ENCODE peak calls at places on chromosome X, in ten cellular contexts. B is pancreas; Z is tibial artery; O is epithelial cell of esophagus; X is CD8-positive, alpha-beta T cell; Y is AG09309; U is left ventricle myocardium inferior; N is heart left ventricle; L is MM.1S; F is HCT116. K is an unnamed sample.

GRCh38 chrX:30643313-30643821 is 9.9 kb upstream of the GK start:
- DNase-seq in U (no peak), F (no peak), Z (no peak), O (peak; percentile 41), N (no peak), X (no peak), Y (no peak), L (no peak), B (no peak), K (no peak)

GRCh38 chrX:54721424-54721823 is 76.6 kb downstream of the ITIH6 start:
- DNase-seq in X (no peak), F (peak; percentile 38), O (peak; percentile 77), B (no peak), N (no peak), L (no peak), Y (no peak), Z (no peak), U (no peak), K (no peak)

GRCh38 chrX:109475174-109475891 is 6.6 kb downstream of the GUCY2F start:
- DNase-seq in X (no peak), U (peak; percentile 11), L (no peak), N (peak; percentile 31), Y (no peak), F (peak; percentile 54), O (peak; percentile 45), B (peak; percentile 38), Z (no peak), K (peak; percentile 11)

GRCh38 chrX:10769165-10769564 is 148.8 kb upstream of the MID1 start:
- DNase-seq in Y (no peak), B (no peak), Z (no peak), O (peak; percentile 27), U (no peak), L (peak; percentile 32), N (no peak), X (no peak), F (peak; percentile 2), K (peak; percentile 11)

GRCh38 chrX:23904096-23904495 is 3.6 kb downstream of the APOO start:
- DNase-seq in X (no peak), B (no peak), U (no peak), F (no peak), L (no peak), O (peak; percentile 59), Y (no peak), Z (no peak), N (no peak), K (peak; percentile 36)

GRCh38 chrX:154374361-154375155 is at the start of gene FLNA:
- DNase-seq in U (peak; percentile 48), X (no peak), Z (peak; percentile 88), O (peak; percentile 15), L (peak; percentile 34), N (no peak), Y (no peak), B (no peak), F (no peak), K (peak; percentile 57)

GRCh38 chrX:154815274-154815818 is 10.1 kb upstream of the MPP1 start:
- DNase-seq in B (no peak), Y (no peak), N (no peak), Z (no peak), O (no peak), U (no peak), F (no peak), L (no peak), X (no peak), K (no peak)

GRCh38 chrX:132741706-132742105 is 216.7 kb downstream of the HS6ST2 start:
- DNase-seq in Y (no peak), O (peak; percentile 48), Z (no peak), X (no peak), N (no peak), L (no peak), B (no peak), U (no peak), F (no peak), K (no peak)

GRCh38 chrX:18424482-18425198 is 768 bp upstream of the CDKL5 start:
- DNase-seq in L (peak; percentile 33), O (peak; percentile 29), X (peak; percentile 13), Z (no peak), F (no peak), B (peak; percentile 31), N (peak; percentile 28), Y (no peak), U (no peak), K (peak; percentile 63)

GRCh38 chrX:71315917-71316316 is 14.4 kb downstream of the ITGB1BP2 start:
- DNase-seq in Z (no peak), O (no peak), X (no peak), N (no peak), F (no peak), B (no peak), Y (peak; percentile 62), U (no peak), L (no peak), K (no peak)

GRCh38 chrX:104330966-104331365 is 76.2 kb upstream of the ESX1 start:
- DNase-seq in N (no peak), B (no peak), F (no peak), Y (no peak), U (no peak), L (no peak), Z (no peak), X (no peak), O (peak; percentile 10), K (no peak)

GRCh38 chrX:110087485-110088356 is 84.8 kb downstream of the TMEM164 start:
- DNase-seq in O (peak; percentile 94), B (no peak), F (peak; percentile 43), X (no peak), U (no peak), L (no peak), N (no peak), Y (peak; percentile 80), Z (no peak), K (no peak)

GRCh38 chrX:72268601-72269365 is 8.3 kb downstream of the RPS4X start:
- DNase-seq in X (no peak), Y (peak; percentile 49), Z (no peak), F (no peak), U (no peak), L (no peak), N (no peak), O (no peak), B (no peak), K (no peak)

GRCh38 chrX:23694606-23695005 is 27.3 kb downstream of the PRDX4 start:
- DNase-seq in N (no peak), O (peak; percentile 53), Z (no peak), F (peak; percentile 21), B (peak; percentile 36), U (peak; percentile 24), X (peak; percentile 38), L (peak; percentile 28), Y (no peak), K (peak; percentile 63)

GRCh38 chrX:155613927-155614559 is 1.3 kb upstream of the TMLHE start:
- DNase-seq in B (no peak), N (no peak), F (no peak), Z (no peak), U (no peak), O (no peak), L (no peak), X (no peak), Y (no peak), K (no peak)

GRCh38 chrX:150841466-150842197 is 56.8 kb downstream of the CD99L2 start:
- DNase-seq in N (no peak), U (no peak), B (no peak), X (no peak), F (no peak), L (no peak), Z (no peak), Y (peak; percentile 28), O (peak; percentile 85), K (no peak)

GRCh38 chrX:51896626-51897025 is 3.2 kb downstream of the MAGED1 start:
- DNase-seq in L (no peak), Z (no peak), O (no peak), N (no peak), U (no peak), Y (no peak), B (no peak), F (no peak), X (no peak), K (no peak)

GRCh38 chrX:153444333-153445011 is 1.4 kb downstream of the TREX2 start:
- DNase-seq in X (no peak), U (no peak), Z (no peak), F (no peak), L (no peak), Y (no peak), B (no peak), O (no peak), N (no peak), K (no peak)

DNA sequence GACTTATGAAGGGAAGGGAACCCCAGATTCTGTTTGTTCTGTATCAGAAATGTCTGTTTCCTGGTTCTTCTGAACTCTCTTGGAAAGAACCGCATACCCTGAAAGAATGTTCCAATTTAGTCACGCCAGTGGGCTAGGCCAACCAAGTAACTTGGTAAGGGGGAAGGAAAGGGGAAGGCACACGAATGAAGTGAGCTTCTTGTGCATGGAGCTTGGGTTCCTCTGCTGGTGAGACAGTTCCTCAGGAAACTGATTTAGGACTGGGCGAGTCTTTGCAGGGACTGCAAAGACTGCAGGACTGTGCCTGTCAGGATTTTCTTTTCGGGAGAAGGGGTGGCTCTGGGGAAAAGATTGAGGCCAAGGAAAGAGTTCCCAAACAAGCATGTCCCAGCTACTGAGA is 35.6 kb downstream of the FRMPD3 start:
- DNase-seq in Z (no peak), X (no peak), N (no peak), O (peak; percentile 11), L (no peak), U (no peak), F (no peak), B (no peak), Y (no peak), K (peak; percentile 3)
- TF ChIP-seq CTCF in Z (no peak), X (no peak), N (no peak), O (peak; percentile 46), L (no peak), U (no peak), F (no peak), B (no peak), Y (no peak), K (peak; percentile 24)

GRCh38 chrX:69137371-69137881 is 27.8 kb downstream of the PJA1 start:
- DNase-seq in B (no peak), N (peak; percentile 37), F (no peak), Y (peak; percentile 55), X (no peak), L (no peak), U (no peak), Z (no peak), O (no peak), K (no peak)
- H3K4me3 ChIP-seq in B (no peak overlapping the region), N (peak overlapping the region; percentile 41), F (no peak overlapping the region), Y (no peak overlapping the region), X (no peak overlapping the region), L (no peak overlapping the region), U (peak overlapping the region; percentile 55), Z (peak overlapping the region; percentile 34), O (no peak overlapping the region), K (no peak overlapping the region)

GRCh38 chrX:134144231-134144630 is 92.8 kb upstream of the CCDC160 start:
- DNase-seq in B (no peak), L (peak; percentile 36), F (peak; percentile 1), U (no peak), Z (no peak), Y (no peak), X (no peak), O (peak; percentile 11), N (no peak), K (peak; percentile 7)
- TF ChIP-seq CTCF in B (peak; percentile 9), L (peak; percentile 56), F (peak; percentile 29), U (peak; percentile 17), Z (no peak), Y (peak; percentile 32), X (no peak), O (peak; percentile 34), N (no peak), K (peak; percentile 27)

DNA sequence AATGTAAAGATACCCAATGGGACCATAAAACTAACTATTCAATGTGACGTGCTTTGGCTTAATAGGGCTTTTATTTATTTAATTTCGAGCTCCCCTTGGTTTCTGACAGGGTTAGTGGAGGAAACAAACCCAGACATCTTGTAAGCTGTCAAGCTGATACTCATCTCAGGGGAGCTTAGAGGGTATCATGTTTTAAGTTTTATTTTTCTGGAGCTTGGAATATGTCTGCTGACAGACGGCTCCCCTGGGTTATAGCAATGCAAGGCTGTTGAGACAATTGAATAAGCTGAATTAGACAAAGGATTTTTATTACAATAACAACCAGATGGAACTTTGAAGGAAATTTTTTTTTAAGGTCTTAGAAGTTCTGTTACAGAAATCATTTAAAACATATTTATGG is 456.5 kb downstream of the IL1RAPL1 start:
- DNase-seq in B (no peak), O (no peak), U (no peak), L (no peak), Y (no peak), N (no peak), X (no peak), Z (no peak), F (no peak), K (no peak)
- H3K4me3 ChIP-seq in B (no peak overlapping the region), O (no peak overlapping the region), U (no peak overlapping the region), L (no peak overlapping the region), Y (no peak overlapping the region), N (no peak overlapping the region), X (no peak overlapping the region), Z (no peak overlapping the region), F (no peak overlapping the region), K (no peak overlapping the region)